ENCODE peak calls at places on chromosomes 13 and 19, in six cellular contexts. O is IMR-90, F is neuronal stem cell, X is trophoblast cell, S is H1, A is mesenchymal stem cell. M is an unnamed sample.
A peak's percentile ranks its signal among the peaks of the same experiment; 100 is the strongest.

GRCh38 chr13:76512676-76513277 is 373.4 kb downstream of the KCTD12 start:
- DNase-seq in X (no peak), S (no peak), F (no peak), A (peak; percentile 81), O (peak; percentile 97), M (no peak)

GRCh38 chr13:113084094-113084942 is 21.3 kb upstream of the F7 start:
- DNase-seq in S (no peak), A (no peak), O (no peak), X (no peak), F (no peak), M (no peak)

GRCh38 chr19:19485161-19485997 is 30.0 kb downstream of the TSSK6 start:
- DNase-seq in F (no peak), A (peak; percentile 77), S (no peak), X (peak; percentile 82), O (peak; percentile 68), M (no peak)

GRCh38 chr19:49432141-49433073 is 7.2 kb downstream of the GFY start:
- DNase-seq in S (no peak), A (no peak), O (no peak), F (no peak), X (no peak), M (peak; percentile 95)

GRCh38 chr19:20565321-20566018 is at the start of gene ZNF737:
- DNase-seq in S (peak; percentile 87), X (peak; percentile 97), A (peak; percentile 94), F (peak; percentile 94), O (peak; percentile 91), M (peak; percentile 96)

GRCh38 chr19:58353717-58354477 is 605 bp upstream of the A1BG start:
- DNase-seq in X (no peak), F (no peak), S (no peak), A (no peak), O (no peak), M (no peak)

GRCh38 chr19:51124216-51124615 is 490 bp upstream of the SIGLEC9 start:
- DNase-seq in O (no peak), X (no peak), A (no peak), S (no peak), F (no peak), M (no peak)

GRCh38 chr19:50817941-50818858 is 5.4 kb downstream of the KLK1 start:
- DNase-seq in A (peak; percentile 16), F (peak; percentile 76), O (no peak), S (peak; percentile 65), X (no peak), M (peak; percentile 94)

GRCh38 chr19:38726284-38726673 is 18.0 kb downstream of the CAPN12 start:
- DNase-seq in A (no peak), F (no peak), X (no peak), S (no peak), O (no peak), M (no peak)

GRCh38 chr19:30783212-30783611 is 411.0 kb downstream of the ZNF536 start:
- DNase-seq in F (no peak), X (no peak), S (no peak), A (no peak), O (no peak), M (no peak)

GRCh38 chr13:30466841-30467252 is 1.1 kb upstream of the HMGB1 start:
- DNase-seq in F (no peak), S (no peak), X (no peak), O (peak; percentile 20), A (peak; percentile 30), M (no peak)

GRCh38 chr13:73851104-73851503 is 283.1 kb downstream of the KLF12 start:
- DNase-seq in S (no peak), A (no peak), F (no peak), O (peak; percentile 81), X (no peak), M (no peak)

GRCh38 chr19:45523642-45524256 is 16.5 kb downstream of the VASP start:
- DNase-seq in S (peak; percentile 64), F (peak; percentile 87), A (peak; percentile 88), O (peak; percentile 80), X (peak; percentile 71), M (peak; percentile 92)

GRCh38 chr13:113592571-113592970 is 8.0 kb downstream of the TFDP1 start:
- DNase-seq in X (no peak), F (no peak), A (no peak), O (no peak), S (no peak), M (peak; percentile 19)

GRCh38 chr13:31951215-31951678 is 80.3 kb upstream of the FRY start:
- DNase-seq in S (no peak), A (peak; percentile 82), X (peak; percentile 64), F (no peak), O (peak; percentile 70), M (no peak)

GRCh38 chr13:49346460-49346859 is 97.4 kb downstream of the CAB39L start:
- DNase-seq in A (no peak), S (no peak), F (no peak), X (no peak), O (no peak), M (no peak)

GRCh38 chr19:804419-805160 is 7.3 kb downstream of the PTBP1 start:
- DNase-seq in S (no peak), X (no peak), A (no peak), O (no peak), F (no peak), M (peak; percentile 25)

GRCh38 chr13:99214232-99214631 is 13.6 kb downstream of the UBAC2 start:
- DNase-seq in F (no peak), A (no peak), S (no peak), X (no peak), O (no peak), M (no peak)

GRCh38 chr13:60431108-60431700 is 34.2 kb downstream of the TDRD3 start:
- DNase-seq in X (peak; percentile 0), S (no peak), F (peak; percentile 41), O (peak; percentile 72), A (peak; percentile 67), M (no peak)

GRCh38 chr13:91946498-91947070 is 548.2 kb downstream of the GPC5 start:
- DNase-seq in X (no peak), F (peak; percentile 26), A (peak; percentile 31), O (peak; percentile 12), S (no peak), M (no peak)

GRCh38 chr19:38849746-38850230 is at the start of gene HNRNPL:
- DNase-seq in F (no peak), X (no peak), S (no peak), O (no peak), A (no peak), M (no peak)

GRCh38 chr13:52428295-52428694 is 22.1 kb downstream of the VPS36 start:
- DNase-seq in S (no peak), F (no peak), X (peak; percentile 37), O (peak; percentile 70), A (no peak), M (no peak)

GRCh38 chr13:111970501-111971155 is 96.3 kb upstream of the SOX1 start:
- DNase-seq in O (no peak), S (no peak), F (no peak), X (no peak), A (no peak), M (no peak)

GRCh38 chr13:50441141-50441540 is 402.4 kb downstream of the DLEU7 start:
- DNase-seq in A (no peak), O (peak; percentile 33), F (no peak), S (no peak), X (no peak), M (no peak)
- H4K91ac ChIP-seq in A (no peak overlapping the region), O (no peak overlapping the region), F (no peak overlapping the region), S (no peak overlapping the region), X (no peak overlapping the region), M (no peak overlapping the region)

DNA sequence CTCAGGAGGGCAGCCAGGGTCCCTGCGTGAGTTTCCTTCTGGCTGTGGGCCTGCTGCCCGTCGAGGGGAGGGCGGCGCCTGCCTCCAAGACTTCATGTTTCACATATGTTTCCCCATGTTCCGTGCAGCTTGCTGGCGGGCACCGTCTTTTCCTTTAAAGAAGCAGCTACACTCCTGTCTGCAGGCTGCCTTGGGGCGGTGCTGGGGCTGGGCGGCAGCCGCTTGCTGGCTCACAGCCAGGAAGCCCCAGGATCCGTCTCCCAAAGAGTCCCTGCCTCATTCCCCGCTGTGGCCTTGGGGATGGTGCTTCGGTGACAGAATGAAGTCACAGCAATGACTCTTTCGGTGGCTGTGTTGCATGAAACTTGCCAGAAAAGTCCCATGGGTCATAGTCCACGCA is 24.9 kb downstream of the PIAS4 start:
- DNase-seq in S (no peak), A (no peak), O (no peak), X (no peak), F (no peak), M (no peak)
- H4K91ac ChIP-seq in S (no peak overlapping the region), A (no peak overlapping the region), O (no peak overlapping the region), X (no peak overlapping the region), F (no peak overlapping the region), M (no peak overlapping the region)

DNA sequence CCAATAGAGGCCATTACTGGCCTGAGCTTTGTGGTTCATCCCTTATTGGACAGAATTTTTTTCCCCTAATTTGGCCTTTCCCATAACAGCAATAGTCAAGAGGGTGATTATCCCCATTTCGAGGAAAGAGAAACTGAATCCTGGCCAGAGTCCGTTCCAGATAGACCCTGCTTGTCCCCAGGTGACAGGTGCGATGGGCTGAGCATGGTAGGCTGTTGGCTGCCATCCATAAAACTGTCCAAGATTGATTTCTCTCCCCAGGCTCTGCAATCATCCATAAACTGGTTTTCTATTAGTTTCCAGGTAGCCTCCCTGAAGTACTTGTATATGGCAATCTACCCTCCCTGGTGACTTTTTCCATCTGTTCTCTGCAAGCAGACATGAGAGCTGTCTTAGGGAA is 25.4 kb downstream of the SERP2 start:
- DNase-seq in A (no peak), F (no peak), O (no peak), S (no peak), X (no peak), M (no peak)
- H4K91ac ChIP-seq in A (no peak overlapping the region), F (no peak overlapping the region), O (no peak overlapping the region), S (no peak overlapping the region), X (no peak overlapping the region), M (no peak overlapping the region)

GRCh38 chr13:43237616-43238015 is 214.2 kb downstream of the DNAJC15 start:
- DNase-seq in O (no peak), S (no peak), A (no peak), X (no peak), F (no peak), M (no peak)

GRCh38 chr13:43235028-43235427 is 211.6 kb downstream of the DNAJC15 start:
- DNase-seq in O (no peak), F (no peak), A (no peak), X (no peak), S (no peak), M (no peak)

GRCh38 chr13:43239441-43239840 is 216.1 kb downstream of the DNAJC15 start:
- DNase-seq in O (no peak), A (no peak), S (no peak), X (no peak), F (no peak), M (no peak)

GRCh38 chr13:43240278-43240677 is 216.9 kb downstream of the DNAJC15 start:
- DNase-seq in F (no peak), A (no peak), S (no peak), O (no peak), X (no peak), M (no peak)

DNA sequence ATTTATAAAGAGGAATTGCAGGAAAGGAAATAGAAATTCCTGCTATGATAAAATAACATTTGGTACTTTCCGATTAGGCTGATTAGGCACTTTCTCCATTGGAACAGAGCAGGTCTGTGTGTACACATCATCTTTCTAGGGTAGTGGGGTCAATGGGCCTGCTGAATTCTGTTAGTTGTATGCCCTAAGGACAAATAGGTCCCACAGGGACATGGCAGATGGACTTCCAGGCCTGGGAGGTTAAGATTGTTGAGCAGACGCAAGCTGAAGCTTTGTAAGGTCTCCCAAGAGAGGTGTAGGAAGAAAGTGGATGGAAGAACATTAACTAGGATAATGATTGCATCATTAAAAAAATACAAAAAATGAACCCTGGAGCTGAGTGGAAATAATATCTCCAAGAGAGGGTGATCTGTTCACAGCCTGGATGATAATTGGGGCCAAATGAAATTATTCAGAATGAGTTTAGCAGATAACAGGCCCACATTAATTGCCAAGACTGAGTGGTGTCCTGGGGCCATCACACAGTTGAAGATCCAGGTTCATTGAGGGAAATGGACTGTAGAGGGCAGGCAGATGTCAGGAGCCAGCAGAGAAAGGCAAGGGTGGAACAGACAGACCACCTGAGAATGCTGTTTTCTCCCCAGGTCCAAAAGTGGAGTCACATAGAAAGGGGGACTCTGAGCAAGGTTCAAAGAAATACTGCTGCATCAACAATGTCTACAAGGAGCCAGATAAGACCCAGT is 215.1 kb downstream of the DNAJC15 start:
- DNase-seq in A (no peak), S (no peak), X (no peak), O (no peak), F (no peak), M (no peak)
- H4K91ac ChIP-seq in A (no peak overlapping the region), S (no peak overlapping the region), X (no peak overlapping the region), O (no peak overlapping the region), F (no peak overlapping the region), M (no peak overlapping the region)